ENCODE peak calls at places on chromosomes 6 and 20, in six cellular contexts. D is Daoy; S is HTR-8/SVneo; N is fibroblast of mammary gland; Z is naive thymus-derived CD8-positive, alpha-beta T cell; E is NCI-H1092 treated with DMSO at 0.1 percent for 48 hours. I is an unnamed sample.

GRCh38 chr6:37822851-37823682 is 3.5 kb downstream of the ZFAND3 start:
- DNase-seq in Z (peak), N (peak), E (no peak), S (no peak), D (peak), I (no peak)

GRCh38 chr6:42402184-42402583 is 49.5 kb downstream of the TRERF1 start:
- DNase-seq in S (peak), D (peak), Z (no peak), E (no peak), N (peak), I (peak)

GRCh38 chr6:26273673-26274595 is 91.1 kb upstream of the BTN3A2 start:
- DNase-seq in S (no peak), Z (peak), E (no peak), D (no peak), N (peak), I (no peak)

GRCh38 chr6:37546141-37546871 is 46.6 kb upstream of the CCDC167 start:
- DNase-seq in E (no peak), Z (no peak), D (no peak), N (no peak), S (peak), I (no peak)

GRCh38 chr6:38233161-38233791 is 406.5 kb downstream of the BTBD9 start:
- DNase-seq in N (peak), S (no peak), Z (no peak), E (no peak), D (peak), I (peak)

GRCh38 chr6:48068326-48069191 is 42.4 kb downstream of the PTCHD4 start:
- DNase-seq in Z (no peak), D (peak), N (peak), S (no peak), E (no peak), I (no peak)

GRCh38 chr6:53623497-53623896 is 42.1 kb downstream of the KLHL31 start:
- DNase-seq in S (no peak), Z (no peak), N (peak), E (no peak), D (peak), I (peak)

GRCh38 chr6:137699036-137699683 is 167.9 kb upstream of the TNFAIP3 start:
- DNase-seq in N (peak), E (no peak), D (peak), Z (no peak), S (no peak), I (peak)

GRCh38 chr20:10309326-10309725 is 90.7 kb downstream of the SNAP25 start:
- DNase-seq in D (peak), N (peak), E (no peak), Z (no peak), S (peak), I (peak)

GRCh38 chr20:34921436-34921835 is 34.2 kb downstream of the GSS start:
- DNase-seq in S (no peak), N (no peak), Z (no peak), D (no peak), E (no peak), I (no peak)

GRCh38 chr6:170058878-170059485 is 231.9 kb downstream of the DLL1 start:
- DNase-seq in E (no peak), Z (no peak), D (no peak), N (no peak), S (no peak), I (no peak)

GRCh38 chr6:90294008-90294511 is 2.6 kb downstream of the BACH2 start:
- DNase-seq in Z (no peak), E (no peak), N (no peak), D (no peak), S (no peak), I (no peak)

GRCh38 chr6:142693446-142693845 is 251.5 kb downstream of the HIVEP2 start:
- DNase-seq in E (no peak), N (peak), S (no peak), D (peak), Z (no peak), I (peak)

GRCh38 chr6:41581381-41581991 is 35.3 kb downstream of the FOXP4 start:
- DNase-seq in S (peak), D (peak), E (no peak), N (peak), Z (no peak), I (peak)

GRCh38 chr6:148818939-148819575 is 72.2 kb downstream of the UST start:
- DNase-seq in N (peak), E (no peak), S (peak), D (no peak), Z (no peak), I (no peak)

GRCh38 chr20:50003253-50003656 is 20.5 kb downstream of the SNAI1 start:
- DNase-seq in D (peak), N (peak), Z (no peak), S (no peak), E (no peak), I (peak)

GRCh38 chr6:63677282-63677681 is 41.7 kb downstream of the PHF3 start:
- DNase-seq in E (no peak), N (peak), S (no peak), Z (no peak), D (no peak), I (no peak)

GRCh38 chr6:46201701-46202100 is 30.9 kb upstream of the ENPP5 start:
- DNase-seq in D (no peak), N (peak), Z (no peak), E (no peak), S (no peak), I (no peak)

GRCh38 chr20:40564997-40565680 is 123.9 kb downstream of the MAFB start:
- DNase-seq in N (peak), D (peak), E (no peak), S (no peak), Z (no peak), I (peak)

GRCh38 chr6:112296122-112296521 is 41.8 kb upstream of the LAMA4 start:
- DNase-seq in E (no peak), Z (no peak), S (peak), N (peak), D (peak), I (peak)

GRCh38 chr6:170262481-170263088 is 28.3 kb downstream of the DLL1 start:
- DNase-seq in E (no peak), D (no peak), N (no peak), S (no peak), Z (no peak), I (no peak)

GRCh38 chr20:62258499-62259293 is 20.4 kb downstream of the OSBPL2 start:
- DNase-seq in Z (no peak), D (peak), N (peak), E (no peak), S (no peak), I (peak)

GRCh38 chr6:38846844-38847243 is 131.7 kb downstream of the DNAH8 start:
- DNase-seq in D (peak), N (peak), Z (no peak), S (no peak), E (no peak), I (peak)

GRCh38 chr6:151044465-151045441 is 179.3 kb downstream of the MTHFD1L start:
- DNase-seq in Z (no peak), S (peak), D (peak), E (peak), N (peak), I (peak)

GRCh38 chr6:37525460-37526357 is 26.0 kb upstream of the CCDC167 start:
- DNase-seq in S (peak), Z (no peak), N (peak), D (peak), E (no peak), I (no peak)

GRCh38 chr20:6121504-6121903 is 1.3 kb downstream of the FERMT1 start:
- DNase-seq in E (no peak), S (no peak), Z (no peak), N (no peak), D (no peak), I (no peak)

GRCh38 chr6:125310994-125311649 is 9.4 kb upstream of the HDDC2 start:
- DNase-seq in E (peak), N (peak), Z (no peak), S (peak), D (peak), I (peak)

I was measured in HT1080.